ENCODE peak calls at places on chromosome 1, in eight cellular contexts. O is HCT116, V is heart right ventricle, K is brain microvascular endothelial cell, Q is body of pancreas, W is dorsolateral prefrontal cortex, U is H9, G is PC-9. D is an unnamed sample.

GRCh38 chr1:95233321-95233736 is 681 bp upstream of the RWDD3 start:
- DNase-seq in O (no peak), K (peak), V (peak), Q (peak), W (no peak), U (no peak), G (no peak), D (peak)

GRCh38 chr1:108505766-108506075 is 54.2 kb upstream of the EEIG2 start:
- DNase-seq in W (no peak), O (no peak), Q (no peak), K (no peak), G (no peak), U (no peak), V (no peak), D (no peak)

GRCh38 chr1:227789042-227789880 is 26.2 kb upstream of the PRSS38 start:
- DNase-seq in O (no peak), W (no peak), V (no peak), G (no peak), U (no peak), K (no peak), Q (peak), D (peak)

GRCh38 chr1:84031928-84032327 is 33.0 kb upstream of the TTLL7 start:
- DNase-seq in K (no peak), O (no peak), V (no peak), U (no peak), Q (no peak), W (no peak), G (no peak), D (no peak)

GRCh38 chr1:100607628-100608240 is 69.8 kb downstream of the GPR88 start:
- DNase-seq in U (no peak), W (no peak), V (no peak), K (no peak), O (no peak), G (no peak), Q (no peak), D (no peak)

GRCh38 chr1:227896710-227897655 is 50.7 kb downstream of the WNT9A start:
- DNase-seq in U (peak), O (no peak), Q (peak), V (peak), W (peak), G (no peak), K (no peak), D (peak)

GRCh38 chr1:220003015-220003414 is 43.3 kb downstream of the EPRS1 start:
- DNase-seq in K (no peak), O (no peak), Q (no peak), W (no peak), G (no peak), V (no peak), U (no peak), D (no peak)

GRCh38 chr1:52549267-52549666 is 3.6 kb downstream of the TUT4 start:
- DNase-seq in V (no peak), O (no peak), G (no peak), K (no peak), W (no peak), U (no peak), Q (no peak), D (no peak)

GRCh38 chr1:6961289-6961688 is 176.0 kb downstream of the CAMTA1 start:
- DNase-seq in V (no peak), Q (no peak), G (no peak), K (no peak), O (no peak), W (no peak), U (no peak), D (no peak)

GRCh38 chr1:45012639-45013278 is 705 bp downstream of the UROD start:
- DNase-seq in U (peak), W (peak), K (peak), O (no peak), G (no peak), Q (peak), V (peak), D (peak)

GRCh38 chr1:46198026-46198826 is at the start of gene POMGNT1:
- DNase-seq in K (peak), U (peak), W (peak), O (no peak), V (peak), Q (peak), G (no peak), D (no peak)

GRCh38 chr1:55071477-55071876 is 32.1 kb downstream of the PCSK9 start:
- DNase-seq in U (peak), W (no peak), K (peak), Q (peak), O (no peak), V (no peak), G (no peak), D (no peak)

GRCh38 chr1:13469343-13469742 is 44.5 kb downstream of the LRRC38 start:
- DNase-seq in U (peak), O (no peak), W (no peak), V (no peak), K (no peak), G (no peak), Q (peak), D (no peak)

GRCh38 chr1:3610823-3611169 is 512 bp downstream of the MEGF6 start:
- DNase-seq in Q (no peak), K (no peak), O (no peak), V (no peak), G (no peak), U (peak), W (no peak), D (no peak)

GRCh38 chr1:22404486-22404885 is 47.2 kb upstream of the ZBTB40 start:
- DNase-seq in W (no peak), U (no peak), K (no peak), Q (no peak), V (no peak), O (no peak), G (no peak), D (no peak)

GRCh38 chr1:63317007-63317813 is 5.2 kb upstream of the FOXD3 start:
- DNase-seq in G (peak), Q (peak), K (peak), V (no peak), U (peak), W (no peak), O (peak), D (no peak)

GRCh38 chr1:178055779-178056471 is 38.0 kb upstream of the RASAL2 start:
- DNase-seq in O (peak), U (no peak), K (peak), V (peak), W (no peak), G (no peak), Q (no peak), D (no peak)

GRCh38 chr1:29282924-29283803 is 46.8 kb downstream of the PTPRU start:
- DNase-seq in O (peak), W (no peak), U (peak), Q (no peak), V (no peak), K (peak), G (peak), D (no peak)

GRCh38 chr1:220696863-220697231 is 6.7 kb downstream of the C1orf115 start:
- DNase-seq in K (peak), W (no peak), V (no peak), G (no peak), Q (no peak), U (no peak), O (no peak), D (no peak)

GRCh38 chr1:232562855-232563510 is 67.0 kb downstream of the SIPA1L2 start:
- DNase-seq in W (no peak), Q (no peak), K (no peak), V (no peak), G (no peak), U (no peak), O (no peak), D (no peak)

GRCh38 chr1:10494754-10495474 is 20.2 kb downstream of the PEX14 start:
- DNase-seq in U (peak), O (no peak), K (peak), W (peak), Q (peak), G (peak), V (peak), D (peak)

GRCh38 chr1:37954316-37954971 is 7.6 kb upstream of the INPP5B start:
- DNase-seq in W (no peak), G (no peak), U (peak), K (no peak), V (no peak), O (no peak), Q (no peak), D (no peak)
- TF ChIP-seq CTCF in W (no peak), G (no peak), U (peak), K (peak), V (no peak), O (peak), Q (no peak), D (no peak)

GRCh38 chr1:150257624-150258274 is at the start of gene CA14:
- DNase-seq in V (no peak), U (peak), Q (no peak), G (no peak), W (peak), K (no peak), O (no peak), D (no peak)

GRCh38 chr1:150261367-150261766 is 3.8 kb downstream of the CA14 start:
- DNase-seq in K (no peak), U (no peak), Q (no peak), O (no peak), V (no peak), G (no peak), W (no peak), D (no peak)

GRCh38 chr1:150259758-150260669 is 2.4 kb downstream of the CA14 start:
- DNase-seq in U (peak), G (peak), K (no peak), W (no peak), O (no peak), Q (peak), V (no peak), D (no peak)

GRCh38 chr1:150258275-150258666 is 697 bp downstream of the CA14 start:
- DNase-seq in Q (no peak), K (no peak), V (no peak), O (no peak), W (no peak), G (no peak), U (no peak), D (no peak)

GRCh38 chr1:150259217-150259616 is 1.6 kb downstream of the CA14 start:
- DNase-seq in Q (no peak), U (no peak), O (no peak), K (no peak), V (no peak), W (no peak), G (no peak), D (no peak)
- H3K27ac ChIP-seq in Q (no peak), U (peak), O (peak), K (no peak), V (no peak), W (peak), G (peak), D (peak)

DNA sequence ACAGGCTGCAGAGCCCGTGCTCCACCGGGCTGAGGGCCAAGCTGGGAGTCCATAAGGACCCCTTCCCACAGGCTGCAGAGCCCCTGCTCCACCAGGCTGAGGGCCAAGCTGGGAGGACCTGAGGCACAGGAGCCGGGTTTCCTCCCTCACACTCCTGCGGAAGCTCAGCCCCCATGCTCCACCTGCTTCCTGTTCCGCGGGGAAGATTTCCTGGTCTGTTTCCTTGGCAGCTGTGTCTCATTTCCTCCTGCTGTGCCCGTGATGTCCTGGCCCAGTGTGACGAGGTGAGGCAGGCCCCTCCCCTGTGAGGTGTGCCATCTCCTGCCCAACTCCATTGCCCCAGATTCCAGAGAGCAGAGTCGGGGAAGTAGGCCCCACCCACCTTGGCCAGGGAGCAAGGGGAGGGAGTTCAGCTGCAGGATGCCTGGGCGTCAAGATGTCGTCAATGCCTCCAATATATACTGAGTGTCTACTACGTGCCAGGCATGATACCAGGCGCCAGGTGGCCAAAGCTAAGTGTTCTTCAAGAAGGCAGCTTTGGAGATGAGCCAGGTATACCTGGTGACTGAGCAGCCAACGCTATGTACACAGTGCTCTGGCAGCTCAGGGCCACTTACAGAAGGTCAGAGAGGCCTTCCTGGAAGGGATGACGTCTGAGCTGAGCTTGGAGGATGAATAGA is 58.8 kb downstream of the NAV1 start:
- DNase-seq in U (no peak), W (no peak), Q (peak), O (no peak), K (no peak), G (peak), V (peak), D (no peak)
- TF ChIP-seq CTCF in U (no peak), W (no peak), Q (peak), O (no peak), K (no peak), G (no peak), V (no peak), D (no peak)

GRCh38 chr1:31715097-31715872 is 11.5 kb upstream of the COL16A1 start:
- DNase-seq in V (peak), G (peak), U (peak), O (peak), W (peak), K (peak), Q (peak), D (peak)

GRCh38 chr1:31715873-31716220 is 12.0 kb upstream of the COL16A1 start:
- DNase-seq in U (no peak), W (no peak), K (no peak), G (no peak), V (no peak), Q (no peak), O (no peak), D (no peak)

GRCh38 chr1:31714442-31715096 is 10.8 kb upstream of the COL16A1 start:
- DNase-seq in V (peak), Q (peak), U (peak), K (peak), W (no peak), O (no peak), G (peak), D (peak)

GRCh38 chr1:31718519-31718918 is 14.7 kb upstream of the COL16A1 start:
- DNase-seq in G (no peak), K (no peak), O (no peak), U (no peak), Q (no peak), V (no peak), W (no peak), D (no peak)

GRCh38 chr1:31717341-31717740 is 13.5 kb upstream of the COL16A1 start:
- DNase-seq in U (no peak), O (no peak), V (no peak), G (peak), W (no peak), K (no peak), Q (no peak), D (no peak)
- H3K27ac ChIP-seq in U (no peak), O (no peak), V (no peak), G (no peak), W (no peak), K (no peak), Q (no peak), D (no peak)

GRCh38 chr1:70115315-70115714 is 90.1 kb downstream of the LRRC40 start:
- DNase-seq in V (no peak), O (no peak), K (no peak), G (no peak), W (no peak), U (no peak), Q (no peak), D (no peak)

GRCh38 chr1:70112838-70113237 is 92.5 kb downstream of the LRRC40 start:
- DNase-seq in O (no peak), K (no peak), V (no peak), U (no peak), W (no peak), Q (no peak), G (no peak), D (no peak)
- TF ChIP-seq CTCF in O (peak), K (peak), V (no peak), U (peak), W (no peak), Q (no peak), G (peak), D (no peak)

GRCh38 chr1:41670558-41670957 is 186.1 kb upstream of the EDN2 start:
- DNase-seq in W (no peak), Q (no peak), U (no peak), K (peak), O (no peak), V (no peak), G (peak), D (no peak)
- H3K27ac ChIP-seq in W (peak), Q (no peak), U (no peak), K (no peak), O (no peak), V (no peak), G (peak), D (no peak)

DNA sequence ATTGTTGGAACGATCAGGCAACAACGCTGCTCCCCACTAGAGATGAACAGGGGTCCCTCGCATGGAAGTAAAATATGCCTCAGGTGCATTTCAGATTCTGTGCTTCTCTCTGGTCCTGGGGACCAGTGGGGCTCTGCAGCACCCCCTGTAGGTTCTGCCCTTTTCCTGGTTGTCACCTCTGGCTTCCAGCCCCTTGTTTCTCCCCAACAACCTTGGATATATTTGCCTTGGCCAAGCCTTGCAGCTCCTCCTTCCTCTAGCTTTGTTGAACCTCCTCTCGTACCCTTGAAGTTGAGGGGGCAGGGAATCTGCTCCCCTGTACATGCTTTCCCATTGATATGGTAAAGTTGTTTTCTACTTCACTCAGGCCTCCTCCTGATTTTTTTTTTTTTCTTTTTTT is 5.4 kb upstream of the RGSL1 start:
- DNase-seq in K (no peak), W (no peak), G (no peak), Q (peak), U (peak), O (no peak), V (no peak), D (no peak)
- TF ChIP-seq CTCF in K (no peak), W (no peak), G (no peak), Q (no peak), U (peak), O (no peak), V (no peak), D (no peak)

D was measured in right atrium auricular region.